ENCODE peak calls at places on chromosomes 4 and X, in five cellular contexts. One of them, this sample, is unnamed.

GRCh38 chr4:152513078-152513477 is 22.8 kb downstream of the FBXW7 start:
- DNase-seq in psoas muscle: no peak
- DNase-seq in right atrium auricular region: no peak
- DNase-seq in adrenal gland: no peak
- DNase-seq in suprapubic skin: no peak
- DNase-seq in this sample: no peak

GRCh38 chr4:82900016-82900334 is 560 bp upstream of the THAP9 start:
- DNase-seq in suprapubic skin: no peak
- DNase-seq in right atrium auricular region: no peak
- DNase-seq in adrenal gland: no peak
- DNase-seq in psoas muscle: no peak
- DNase-seq in this sample: no peak

GRCh38 chrX:140040397-140040796 is 75.1 kb upstream of the CXorf66 start:
- DNase-seq in suprapubic skin: no peak
- DNase-seq in psoas muscle: no peak
- DNase-seq in adrenal gland: peak; percentile 75
- DNase-seq in right atrium auricular region: no peak
- DNase-seq in this sample: no peak

GRCh38 chr4:61590881-61591280 is 390.8 kb downstream of the ADGRL3 start:
- DNase-seq in psoas muscle: no peak
- DNase-seq in adrenal gland: no peak
- DNase-seq in right atrium auricular region: no peak
- DNase-seq in suprapubic skin: no peak
- DNase-seq in this sample: no peak

GRCh38 chrX:105701310-105702052 is 120.9 kb upstream of the NRK start:
- DNase-seq in psoas muscle: no peak
- DNase-seq in suprapubic skin: no peak
- DNase-seq in right atrium auricular region: no peak
- DNase-seq in adrenal gland: no peak
- DNase-seq in this sample: no peak

GRCh38 chr4:88002786-88003185 is 4.6 kb upstream of the PKD2 start:
- DNase-seq in right atrium auricular region: no peak
- DNase-seq in psoas muscle: no peak
- DNase-seq in adrenal gland: no peak
- DNase-seq in suprapubic skin: no peak
- DNase-seq in this sample: no peak

GRCh38 chr4:163758032-163758431 is 263.5 kb downstream of the TMA16 start:
- DNase-seq in right atrium auricular region: no peak
- DNase-seq in adrenal gland: no peak
- DNase-seq in psoas muscle: no peak
- DNase-seq in suprapubic skin: no peak
- DNase-seq in this sample: no peak

GRCh38 chr4:154516320-154516719 is 24.7 kb upstream of the DCHS2 start:
- DNase-seq in right atrium auricular region: no peak
- DNase-seq in suprapubic skin: no peak
- DNase-seq in adrenal gland: no peak
- DNase-seq in psoas muscle: no peak
- DNase-seq in this sample: no peak

GRCh38 chr4:53748328-53748772 is 157.1 kb upstream of the LNX1 start:
- DNase-seq in psoas muscle: no peak
- DNase-seq in suprapubic skin: no peak
- DNase-seq in right atrium auricular region: no peak
- DNase-seq in adrenal gland: no peak
- DNase-seq in this sample: no peak

GRCh38 chr4:161393614-161394013 is 770.2 kb downstream of the FSTL5 start:
- DNase-seq in suprapubic skin: no peak
- DNase-seq in psoas muscle: no peak
- DNase-seq in right atrium auricular region: no peak
- DNase-seq in adrenal gland: no peak
- DNase-seq in this sample: no peak

GRCh38 chr4:151417766-151418376 is 8.9 kb downstream of the FHIP1A start:
- DNase-seq in suprapubic skin: no peak
- DNase-seq in psoas muscle: no peak
- DNase-seq in right atrium auricular region: no peak
- DNase-seq in adrenal gland: no peak
- DNase-seq in this sample: no peak

GRCh38 chr4:81592698-81593097 is 121.0 kb upstream of the RASGEF1B start:
- DNase-seq in right atrium auricular region: no peak
- DNase-seq in suprapubic skin: no peak
- DNase-seq in psoas muscle: no peak
- DNase-seq in adrenal gland: no peak
- DNase-seq in this sample: no peak

GRCh38 chr4:105234582-105234981 is 87.9 kb downstream of the TET2 start:
- DNase-seq in suprapubic skin: no peak
- DNase-seq in adrenal gland: no peak
- DNase-seq in right atrium auricular region: no peak
- DNase-seq in psoas muscle: no peak
- DNase-seq in this sample: no peak

GRCh38 chr4:48333587-48333986 is 7.7 kb upstream of the SLAIN2 start:
- DNase-seq in psoas muscle: no peak
- DNase-seq in adrenal gland: no peak
- DNase-seq in right atrium auricular region: no peak
- DNase-seq in suprapubic skin: no peak
- DNase-seq in this sample: no peak

GRCh38 chr4:100076753-100077152 is 113.5 kb downstream of the DDIT4L start:
- DNase-seq in right atrium auricular region: no peak
- DNase-seq in suprapubic skin: no peak
- DNase-seq in psoas muscle: no peak
- DNase-seq in adrenal gland: no peak
- DNase-seq in this sample: no peak

GRCh38 chrX:47608130-47608810 is 11.4 kb downstream of the SYN1 start:
- DNase-seq in adrenal gland: no peak
- DNase-seq in psoas muscle: no peak
- DNase-seq in suprapubic skin: peak; percentile 35
- DNase-seq in right atrium auricular region: no peak
- DNase-seq in this sample: no peak

GRCh38 chr4:158871050-158871724 is 102.4 kb downstream of the FNIP2 start:
- DNase-seq in adrenal gland: no peak
- DNase-seq in psoas muscle: no peak
- DNase-seq in suprapubic skin: no peak
- DNase-seq in right atrium auricular region: no peak
- DNase-seq in this sample: no peak

GRCh38 chr4:151538963-151539362 is 130.0 kb downstream of the FHIP1A start:
- DNase-seq in suprapubic skin: no peak
- DNase-seq in right atrium auricular region: no peak
- DNase-seq in psoas muscle: no peak
- DNase-seq in adrenal gland: no peak
- DNase-seq in this sample: no peak

GRCh38 chr4:156169011-156169410 is 215.3 kb upstream of the CTSO start:
- DNase-seq in psoas muscle: no peak
- DNase-seq in right atrium auricular region: no peak
- DNase-seq in suprapubic skin: no peak
- DNase-seq in adrenal gland: no peak
- DNase-seq in this sample: no peak

GRCh38 chrX:47595701-47596655 is 13.7 kb downstream of the TIMP1 start:
- DNase-seq in adrenal gland: no peak
- DNase-seq in suprapubic skin: no peak
- DNase-seq in psoas muscle: no peak
- DNase-seq in right atrium auricular region: no peak
- DNase-seq in this sample: no peak

GRCh38 chrX:54494166-54494969 is 1.7 kb downstream of the FGD1 start:
- DNase-seq in right atrium auricular region: no peak
- DNase-seq in suprapubic skin: no peak
- DNase-seq in adrenal gland: no peak
- DNase-seq in psoas muscle: no peak
- DNase-seq in this sample: no peak

GRCh38 chrX:152412105-152412504 is 39.0 kb downstream of the GABRA3 start:
- DNase-seq in suprapubic skin: no peak
- DNase-seq in right atrium auricular region: no peak
- DNase-seq in adrenal gland: no peak
- DNase-seq in psoas muscle: no peak
- DNase-seq in this sample: no peak

GRCh38 chrX:781216-782211 is 150.9 kb downstream of the SHOX start:
- DNase-seq in adrenal gland: no peak
- DNase-seq in right atrium auricular region: no peak
- DNase-seq in suprapubic skin: no peak
- DNase-seq in psoas muscle: no peak
- DNase-seq in this sample: no peak

GRCh38 chr4:186297013-186297645 is 31.1 kb downstream of the F11 start:
- DNase-seq in psoas muscle: no peak
- DNase-seq in suprapubic skin: no peak
- DNase-seq in adrenal gland: no peak
- DNase-seq in right atrium auricular region: no peak
- DNase-seq in this sample: no peak

GRCh38 chr4:76572224-76572623 is 137.2 kb downstream of the SHROOM3 start:
- DNase-seq in right atrium auricular region: no peak
- DNase-seq in suprapubic skin: no peak
- DNase-seq in adrenal gland: no peak
- DNase-seq in psoas muscle: no peak
- DNase-seq in this sample: no peak
- H3K27ac ChIP-seq in right atrium auricular region: no peak overlapping the region
- H3K27ac ChIP-seq in suprapubic skin: no peak overlapping the region
- H3K27ac ChIP-seq in adrenal gland: no peak overlapping the region
- H3K27ac ChIP-seq in psoas muscle: no peak overlapping the region
- H3K27ac ChIP-seq in this sample: no peak overlapping the region

GRCh38 chrX:25005382-25006185 is 10.2 kb downstream of the ARX start:
- DNase-seq in right atrium auricular region: no peak
- DNase-seq in adrenal gland: no peak
- DNase-seq in psoas muscle: no peak
- DNase-seq in suprapubic skin: no peak
- DNase-seq in this sample: no peak

GRCh38 chrX:25007059-25008053 is 8.4 kb downstream of the ARX start:
- DNase-seq in suprapubic skin: no peak
- DNase-seq in psoas muscle: no peak
- DNase-seq in adrenal gland: no peak
- DNase-seq in right atrium auricular region: no peak
- DNase-seq in this sample: no peak

GRCh38 chrX:25005034-25005381 is 10.8 kb downstream of the ARX start:
- DNase-seq in psoas muscle: no peak
- DNase-seq in adrenal gland: no peak
- DNase-seq in suprapubic skin: no peak
- DNase-seq in right atrium auricular region: no peak
- DNase-seq in this sample: no peak

GRCh38 chrX:25004485-25005032 is 11.2 kb downstream of the ARX start:
- DNase-seq in suprapubic skin: no peak
- DNase-seq in adrenal gland: no peak
- DNase-seq in psoas muscle: no peak
- DNase-seq in right atrium auricular region: no peak
- DNase-seq in this sample: no peak

DNA sequence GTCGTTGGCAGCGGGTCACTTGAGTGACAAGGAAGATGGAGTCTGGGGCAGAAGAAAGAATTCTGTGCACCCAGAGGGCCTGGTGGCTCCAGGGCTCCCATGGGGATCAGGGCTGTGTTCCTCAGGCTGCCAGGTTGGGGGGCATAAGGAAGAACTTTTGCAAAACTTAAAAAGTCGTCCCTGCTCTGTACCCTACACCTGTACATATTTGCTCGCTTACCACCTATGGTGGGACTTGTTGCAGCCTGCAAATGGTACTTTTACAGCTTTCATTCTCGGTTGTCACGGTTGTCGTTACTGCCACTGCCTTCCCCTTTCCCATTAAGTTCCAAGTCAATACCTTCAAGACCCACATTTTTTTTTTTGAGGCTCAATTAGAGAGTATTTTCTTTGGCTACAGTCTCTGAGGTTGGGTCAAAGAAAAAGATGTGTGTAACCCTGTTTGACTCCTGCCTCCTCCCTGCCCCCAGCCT is 9.1 kb downstream of the ARX start:
- DNase-seq in right atrium auricular region: no peak
- DNase-seq in psoas muscle: no peak
- DNase-seq in suprapubic skin: no peak
- DNase-seq in adrenal gland: no peak
- DNase-seq in this sample: no peak
- H3K27ac ChIP-seq in right atrium auricular region: no peak overlapping the region
- H3K27ac ChIP-seq in psoas muscle: no peak overlapping the region
- H3K27ac ChIP-seq in suprapubic skin: no peak overlapping the region
- H3K27ac ChIP-seq in adrenal gland: no peak overlapping the region
- H3K27ac ChIP-seq in this sample: no peak overlapping the region

GRCh38 chrX:2346158-2346557 is 154.6 kb downstream of the DHRSX start:
- DNase-seq in right atrium auricular region: no peak
- DNase-seq in adrenal gland: no peak
- DNase-seq in suprapubic skin: no peak
- DNase-seq in psoas muscle: no peak
- DNase-seq in this sample: no peak

GRCh38 chrX:2351999-2352995 is 148.5 kb downstream of the DHRSX start:
- DNase-seq in psoas muscle: peak; percentile 20
- DNase-seq in adrenal gland: no peak
- DNase-seq in suprapubic skin: no peak
- DNase-seq in right atrium auricular region: no peak
- DNase-seq in this sample: no peak

GRCh38 chrX:2348225-2348624 is 152.6 kb downstream of the DHRSX start:
- DNase-seq in suprapubic skin: no peak
- DNase-seq in psoas muscle: no peak
- DNase-seq in adrenal gland: no peak
- DNase-seq in right atrium auricular region: no peak
- DNase-seq in this sample: no peak

GRCh38 chrX:2345562-2345961 is 155.2 kb downstream of the DHRSX start:
- DNase-seq in suprapubic skin: no peak
- DNase-seq in psoas muscle: no peak
- DNase-seq in adrenal gland: no peak
- DNase-seq in right atrium auricular region: no peak
- DNase-seq in this sample: no peak

GRCh38 chrX:2351321-2351720 is 149.5 kb downstream of the DHRSX start:
- DNase-seq in suprapubic skin: no peak
- DNase-seq in adrenal gland: no peak
- DNase-seq in psoas muscle: no peak
- DNase-seq in right atrium auricular region: no peak
- DNase-seq in this sample: no peak
- H3K27ac ChIP-seq in suprapubic skin: no peak overlapping the region
- H3K27ac ChIP-seq in adrenal gland: no peak overlapping the region
- H3K27ac ChIP-seq in psoas muscle: peak overlapping the region; percentile 49
- H3K27ac ChIP-seq in right atrium auricular region: peak overlapping the region; percentile 73
- H3K27ac ChIP-seq in this sample: no peak overlapping the region

GRCh38 chr4:165454426-165454825 is 75.6 kb downstream of the CPE start:
- DNase-seq in adrenal gland: no peak
- DNase-seq in psoas muscle: no peak
- DNase-seq in right atrium auricular region: no peak
- DNase-seq in suprapubic skin: no peak
- DNase-seq in this sample: no peak
- H3K27ac ChIP-seq in adrenal gland: no peak overlapping the region
- H3K27ac ChIP-seq in psoas muscle: no peak overlapping the region
- H3K27ac ChIP-seq in right atrium auricular region: no peak overlapping the region
- H3K27ac ChIP-seq in suprapubic skin: no peak overlapping the region
- H3K27ac ChIP-seq in this sample: no peak overlapping the region

DNA sequence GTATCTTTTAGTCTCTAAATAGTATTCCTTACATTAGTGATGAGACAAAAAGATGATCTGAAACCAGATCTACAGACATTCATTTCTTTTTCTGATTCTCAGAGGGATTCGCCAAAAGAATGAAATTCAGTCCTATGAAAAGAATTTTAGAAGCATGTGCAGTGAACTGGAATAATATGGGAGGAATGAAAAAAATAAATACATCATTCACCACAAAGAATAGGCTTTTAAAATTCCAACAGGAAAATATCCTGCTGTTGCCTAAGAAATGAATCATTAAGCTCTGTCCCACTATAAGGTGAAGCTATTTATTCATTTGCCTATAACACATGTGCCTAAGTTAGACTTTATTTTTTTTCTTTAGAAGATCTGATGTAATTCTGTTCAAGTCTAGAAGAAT is 165.9 kb downstream of the IL15 start:
- DNase-seq in right atrium auricular region: no peak
- DNase-seq in suprapubic skin: no peak
- DNase-seq in adrenal gland: no peak
- DNase-seq in psoas muscle: no peak
- DNase-seq in this sample: no peak
- H3K27ac ChIP-seq in right atrium auricular region: no peak overlapping the region
- H3K27ac ChIP-seq in suprapubic skin: no peak overlapping the region
- H3K27ac ChIP-seq in adrenal gland: no peak overlapping the region
- H3K27ac ChIP-seq in psoas muscle: no peak overlapping the region
- H3K27ac ChIP-seq in this sample: no peak overlapping the region